ENCODE peak calls at places on chromosomes 3 and 15, in six cellular contexts. Q is WERI-Rb-1, T is brain microvascular endothelial cell, D is heart right ventricle, R is prostate gland, Y is epithelial cell of esophagus. L is an unnamed sample.

GRCh38 chr3:64639022-64639421 is 48.8 kb downstream of the ADAMTS9 start:
- DNase-seq in Q (no peak), T (no peak), Y (no peak), R (no peak), D (no peak), L (no peak)

GRCh38 chr15:71302861-71303410 is 187.7 kb downstream of the THSD4 start:
- DNase-seq in T (peak; percentile 50), Y (no peak), R (no peak), Q (no peak), D (no peak), L (no peak)

GRCh38 chr3:58924581-58924980 is 125.2 kb downstream of the CFAP20DC start:
- DNase-seq in R (no peak), Q (no peak), T (peak; percentile 4), Y (peak; percentile 9), D (no peak), L (peak; percentile 71)

GRCh38 chr15:65044724-65045481 is at the start of gene SLC51B:
- DNase-seq in D (peak; percentile 54), Y (peak; percentile 18), R (no peak), Q (peak; percentile 39), T (no peak), L (no peak)

GRCh38 chr15:38062679-38063078 is 128.2 kb downstream of the TMCO5A start:
- DNase-seq in T (no peak), Q (no peak), Y (no peak), D (no peak), R (no peak), L (peak; percentile 65)

GRCh38 chr3:14808502-14809266 is 10.1 kb upstream of the FGD5 start:
- DNase-seq in Q (no peak), T (no peak), Y (no peak), D (no peak), R (no peak), L (no peak)

GRCh38 chr3:43146599-43146998 is 40.7 kb upstream of the POMGNT2 start:
- DNase-seq in T (no peak), R (no peak), Q (no peak), Y (no peak), D (no peak), L (no peak)

GRCh38 chr3:113212155-113212844 is 943 bp downstream of the BOC start:
- DNase-seq in R (no peak), T (no peak), D (peak; percentile 33), Q (peak; percentile 11), Y (no peak), L (peak; percentile 59)

GRCh38 chr15:28984421-28985375 is 98.9 kb downstream of the APBA2 start:
- DNase-seq in Q (peak; percentile 37), R (no peak), D (no peak), Y (peak; percentile 20), T (peak; percentile 60), L (peak; percentile 14)

GRCh38 chr3:31862861-31863260 is 118.2 kb downstream of the OSBPL10 start:
- DNase-seq in T (no peak), R (no peak), Q (no peak), Y (no peak), D (no peak), L (no peak)

GRCh38 chr15:90006217-90007088 is 5.3 kb downstream of the ZNF710 start:
- DNase-seq in Q (no peak), R (no peak), Y (no peak), T (no peak), D (no peak), L (no peak)

GRCh38 chr3:47011371-47011770 is 31.9 kb downstream of the NBEAL2 start:
- DNase-seq in Q (no peak), R (no peak), Y (no peak), D (no peak), T (no peak), L (no peak)

GRCh38 chr3:48798998-48799397 is 48.7 kb downstream of the PRKAR2A start:
- DNase-seq in R (no peak), Y (peak; percentile 65), D (no peak), Q (no peak), T (no peak), L (no peak)

GRCh38 chr15:50046159-50046558 is 72.9 kb downstream of the ATP8B4 start:
- DNase-seq in Y (no peak), Q (no peak), R (no peak), D (no peak), T (no peak), L (no peak)

GRCh38 chr3:26652157-26652556 is 29.6 kb downstream of the LRRC3B start:
- DNase-seq in D (peak; percentile 29), R (no peak), Q (no peak), Y (no peak), T (no peak), L (no peak)

GRCh38 chr3:52310861-52311566 is 5.1 kb upstream of the DNAH1 start:
- DNase-seq in D (no peak), Q (no peak), R (no peak), Y (no peak), T (peak; percentile 44), L (no peak)

GRCh38 chr3:7282988-7283387 is 422.1 kb downstream of the GRM7 start:
- DNase-seq in Y (no peak), T (no peak), R (no peak), Q (no peak), D (no peak), L (no peak)

GRCh38 chr3:49460956-49461355 is 9.1 kb upstream of the DAG1 start:
- DNase-seq in Y (no peak), R (no peak), Q (no peak), D (no peak), T (no peak), L (no peak)

GRCh38 chr3:180898572-180898971 is 13.9 kb upstream of the FXR1 start:
- DNase-seq in D (no peak), Q (no peak), R (no peak), T (no peak), Y (no peak), L (no peak)

GRCh38 chr3:110414851-110415250 is 656.8 kb upstream of the NECTIN3 start:
- DNase-seq in Q (no peak), R (no peak), Y (peak; percentile 83), T (peak; percentile 72), D (no peak), L (peak; percentile 73)

GRCh38 chr15:88586401-88587162 is 34.6 kb upstream of the AEN start:
- DNase-seq in Y (peak; percentile 74), D (no peak), Q (no peak), R (no peak), T (peak; percentile 24), L (no peak)

GRCh38 chr3:147680820-147681488 is 271.8 kb downstream of the ZIC1 start:
- DNase-seq in Y (no peak), D (peak; percentile 56), R (no peak), Q (no peak), T (peak; percentile 7), L (no peak)

GRCh38 chr3:51637941-51638471 is 33.0 kb upstream of the TEX264 start:
- DNase-seq in D (no peak), Q (peak; percentile 76), T (peak; percentile 72), R (peak; percentile 70), Y (peak; percentile 85), L (peak; percentile 65)

GRCh38 chr3:47014036-47014435 is 34.6 kb downstream of the NBEAL2 start:
- DNase-seq in R (no peak), Y (no peak), Q (no peak), T (no peak), D (no peak), L (no peak)

GRCh38 chr3:139101396-139101795 is 56.7 kb upstream of the PRR23C start:
- DNase-seq in R (peak; percentile 2), Y (no peak), Q (no peak), D (no peak), T (no peak), L (no peak)

GRCh38 chr3:120907659-120908029 is 361 bp upstream of the STXBP5L start:
- DNase-seq in D (no peak), R (no peak), Y (no peak), Q (no peak), T (no peak), L (no peak)

GRCh38 chr3:141491929-141492328 is 5.1 kb downstream of the RASA2 start:
- DNase-seq in Q (no peak), R (no peak), T (no peak), Y (no peak), D (no peak), L (no peak)
- TF ChIP-seq CTCF in Q (no peak), R (no peak), T (no peak), Y (no peak), D (no peak), L (no peak)

GRCh38 chr3:127134887-127135240 is 58.1 kb upstream of the PRR23E start:
- DNase-seq in Q (no peak), T (no peak), R (no peak), Y (no peak), D (no peak), L (no peak)
- H3K4me3 ChIP-seq in Q (peak overlapping the region; percentile 40), T (no peak overlapping the region), R (no peak overlapping the region), Y (no peak overlapping the region), D (peak overlapping the region; percentile 46), L (no peak overlapping the region)

GRCh38 chr3:102087236-102087635 is 237.9 kb downstream of the NFKBIZ start:
- DNase-seq in R (no peak), T (no peak), Y (no peak), Q (no peak), D (no peak), L (no peak)
- TF ChIP-seq CTCF in R (no peak), T (no peak), Y (no peak), Q (no peak), D (no peak), L (no peak)

DNA sequence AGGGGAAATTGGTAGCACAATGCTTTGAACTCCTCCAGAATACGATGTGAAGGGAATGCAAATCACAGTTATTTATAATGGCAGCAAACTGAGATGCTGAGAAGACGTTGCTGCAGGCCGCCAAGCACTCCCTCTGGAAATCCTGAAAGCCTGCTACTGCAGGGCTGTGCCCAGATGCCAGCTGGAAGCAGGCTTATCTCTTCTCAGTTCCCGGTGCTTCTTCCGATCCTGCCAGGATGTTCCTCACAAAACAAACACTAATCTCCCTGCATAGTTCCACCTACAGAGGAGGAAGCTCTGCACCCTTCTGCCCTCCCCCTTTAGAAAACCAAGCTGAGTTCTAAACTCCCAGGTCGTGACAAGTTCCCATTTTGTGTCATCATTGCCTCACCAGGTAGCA is 201.7 kb upstream of the BCL6 start:
- DNase-seq in Y (peak; percentile 19), D (no peak), Q (no peak), T (no peak), R (no peak), L (no peak)
- H3K4me3 ChIP-seq in Y (no peak overlapping the region), D (no peak overlapping the region), Q (no peak overlapping the region), T (no peak overlapping the region), R (no peak overlapping the region), L (no peak overlapping the region)

GRCh38 chr15:83733206-83733605 is 79.3 kb downstream of the ADAMTSL3 start:
- DNase-seq in D (no peak), R (no peak), T (peak; percentile 64), Y (peak; percentile 89), Q (no peak), L (peak; percentile 62)
- TF ChIP-seq CTCF in D (no peak), R (no peak), T (no peak), Y (no peak), Q (no peak), L (no peak)

GRCh38 chr3:66971245-66971644 is 26.9 kb upstream of the KBTBD8 start:
- DNase-seq in R (no peak), Q (no peak), D (no peak), Y (no peak), T (no peak), L (no peak)

GRCh38 chr3:66971891-66972551 is 26.1 kb upstream of the KBTBD8 start:
- DNase-seq in T (peak; percentile 80), R (peak; percentile 56), Q (peak; percentile 78), D (peak; percentile 58), Y (peak; percentile 69), L (peak; percentile 62)
- H3K4me3 ChIP-seq in T (peak overlapping the region; percentile 42), R (peak overlapping the region; percentile 2), Q (peak overlapping the region; percentile 48), D (peak overlapping the region; percentile 42), Y (peak overlapping the region; percentile 34), L (peak overlapping the region; percentile 48)

GRCh38 chr15:62436235-62436634 is 271.1 kb upstream of the C2CD4B start:
- DNase-seq in R (peak; percentile 48), T (no peak), Y (no peak), Q (no peak), D (no peak), L (no peak)
- TF ChIP-seq CTCF in R (no peak), T (no peak), Y (no peak), Q (no peak), D (no peak), L (no peak)